ENCODE peak calls at places on chromosomes 6 and 20, in nine cellular contexts. V is iPS-NIHi11; A is stimulated activated CD4-positive, alpha-beta T cell treated with anti-CD3 and anti-CD28 coated beads, Interleukin-12 subunit alpha, Interleukin-12 subunit beta, amount 100 ng/mL, for 24 hours; T is choroid plexus epithelial cell; E is astrocyte of the spinal cord; W is NCI-H510A treated with DMSO at 0.1 percent for 48 hours; U is brain microvascular endothelial cell; N is NAMALWA; S is activated CD4-positive, alpha-beta T cell treated with anti-CD3 and anti-CD28 coated beads, Interleukin-2, amount 10 ng/mL, durations not matched to agents 7 days and 5 days. Y is an unnamed sample.

GRCh38 chr6:140494321-140495085 is 1120.1 kb upstream of the CITED2 start:
- DNase-seq in N (no peak), W (no peak), S (no peak), E (no peak), T (peak; percentile 63), U (no peak), V (no peak), A (no peak), Y (no peak)

GRCh38 chr20:63520939-63521601 is 505 bp downstream of the PPDPF start:
- DNase-seq in A (peak; percentile 51), N (peak; percentile 75), E (peak; percentile 62), U (peak; percentile 9), S (peak; percentile 77), W (no peak), V (peak; percentile 87), T (peak; percentile 69), Y (peak; percentile 81)

GRCh38 chr20:50776122-50776795 is 18.6 kb upstream of the BCAS4 start:
- DNase-seq in T (no peak), V (no peak), A (no peak), N (no peak), U (no peak), S (no peak), E (no peak), W (no peak), Y (no peak)

GRCh38 chr6:149438855-149439254 is 38.8 kb downstream of the SUMO4 start:
- DNase-seq in S (no peak), E (no peak), W (no peak), U (no peak), A (no peak), N (no peak), V (no peak), T (no peak), Y (no peak)

GRCh38 chr20:1975251-1975650 is 18.6 kb downstream of the PDYN start:
- DNase-seq in S (no peak), A (no peak), V (no peak), T (no peak), U (no peak), W (no peak), N (no peak), E (no peak), Y (no peak)

GRCh38 chr20:49267327-49267726 is 10.5 kb downstream of the ZNFX1 start:
- DNase-seq in U (no peak), S (no peak), E (no peak), W (no peak), N (peak; percentile 49), A (no peak), V (no peak), T (no peak), Y (no peak)

GRCh38 chr6:33905081-33905609 is 101.3 kb upstream of the MLN start:
- DNase-seq in S (peak; percentile 78), A (no peak), T (no peak), E (no peak), N (no peak), W (no peak), V (no peak), U (no peak), Y (no peak)

GRCh38 chr6:69179681-69180080 is 544.6 kb downstream of the ADGRB3 start:
- DNase-seq in N (no peak), S (no peak), W (peak; percentile 3), U (no peak), A (no peak), E (no peak), T (no peak), V (peak; percentile 7), Y (no peak)

GRCh38 chr6:139590206-139590605 is 215.8 kb upstream of the CITED2 start:
- DNase-seq in E (no peak), N (no peak), W (no peak), V (no peak), S (no peak), A (no peak), T (no peak), U (no peak), Y (no peak)

GRCh38 chr20:8757146-8757545 is 311.7 kb upstream of the PLCB4 start:
- DNase-seq in S (no peak), N (no peak), A (no peak), T (peak; percentile 87), W (peak; percentile 95), V (no peak), U (peak; percentile 66), E (peak; percentile 71), Y (peak; percentile 70)

GRCh38 chr20:43844778-43845614 is 69.7 kb upstream of the TOX2 start:
- DNase-seq in T (peak; percentile 86), W (peak; percentile 33), V (no peak), E (peak; percentile 65), A (no peak), S (no peak), U (peak; percentile 87), N (no peak), Y (peak; percentile 92)

GRCh38 chr6:73585566-73586415 is 65.0 kb upstream of the EEF1A1 start:
- DNase-seq in E (peak; percentile 82), S (peak; percentile 66), T (peak; percentile 91), U (peak; percentile 80), W (peak; percentile 80), N (peak; percentile 85), V (no peak), A (no peak), Y (peak; percentile 85)

GRCh38 chr6:18115356-18115755 is 7.1 kb downstream of the NHLRC1 start:
- DNase-seq in S (peak; percentile 31), U (no peak), V (no peak), W (no peak), T (no peak), A (no peak), N (no peak), E (peak; percentile 47), Y (no peak)

GRCh38 chr6:11921017-11921438 is 91.1 kb upstream of the HIVEP1 start:
- DNase-seq in A (no peak), S (no peak), V (peak; percentile 48), E (peak; percentile 91), U (peak; percentile 97), T (peak; percentile 91), N (no peak), W (no peak), Y (peak; percentile 88)

Y was measured in myocyte.